ENCODE peak calls at places on chromosomes 1 and 21, in seven cellular contexts. R, X, W, C, K, A and Y are unnamed samples.

GRCh38 chr1:3896396-3897000 is 3.6 kb downstream of the C1orf174 start:
- DNase-seq in W (no peak), R (no peak), C (no peak), K (peak; percentile 2), X (no peak), A (no peak), Y (no peak)

GRCh38 chr1:226001852-226002666 is 2.9 kb upstream of the SDE2 start:
- DNase-seq in A (peak; percentile 53), X (peak; percentile 87), R (peak; percentile 32), W (peak; percentile 79), K (peak; percentile 64), C (no peak), Y (peak; percentile 78)

GRCh38 chr1:192147221-192147620 is 11.0 kb upstream of the RGS18 start:
- DNase-seq in X (no peak), A (no peak), W (no peak), C (peak; percentile 91), R (no peak), K (no peak), Y (no peak)

GRCh38 chr1:199472025-199472424 is 555.5 kb upstream of the NR5A2 start:
- DNase-seq in X (no peak), W (no peak), K (no peak), R (no peak), A (no peak), C (no peak), Y (no peak)

GRCh38 chr1:172670791-172671190 is 11.9 kb downstream of the FASLG start:
- DNase-seq in A (no peak), X (no peak), K (no peak), W (no peak), C (no peak), R (no peak), Y (no peak)

GRCh38 chr1:44553771-44554170 is 120.5 kb downstream of the TMEM53 start:
- DNase-seq in K (no peak), R (no peak), C (peak; percentile 10), W (no peak), A (no peak), X (no peak), Y (no peak)

GRCh38 chr1:45929257-45929687 is 125.9 kb downstream of the MAST2 start:
- DNase-seq in C (peak; percentile 96), R (no peak), K (no peak), A (no peak), X (no peak), W (no peak), Y (no peak)

GRCh38 chr1:201488817-201489581 is 17.9 kb downstream of the CSRP1 start:
- DNase-seq in R (no peak), X (no peak), W (peak; percentile 82), A (no peak), K (peak; percentile 80), C (peak; percentile 96), Y (peak; percentile 85)

GRCh38 chr1:167635233-167635648 is 5.2 kb downstream of the RCSD1 start:
- DNase-seq in R (no peak), W (no peak), K (peak; percentile 73), A (no peak), X (no peak), C (no peak), Y (no peak)

GRCh38 chr21:16002872-16003466 is 273.2 kb downstream of the USP25 start:
- DNase-seq in A (no peak), R (no peak), K (no peak), C (peak; percentile 51), W (no peak), X (no peak), Y (no peak)

GRCh38 chr1:18732686-18733085 is 102.0 kb downstream of the PAX7 start:
- DNase-seq in R (no peak), C (no peak), A (no peak), K (no peak), X (no peak), W (no peak), Y (no peak)

GRCh38 chr1:1150100-1150499 is 23.6 kb upstream of the TTLL10 start:
- DNase-seq in W (no peak), K (no peak), X (no peak), R (no peak), A (no peak), C (no peak), Y (no peak)

GRCh38 chr1:27574871-27575831 is 28.8 kb downstream of the AHDC1 start:
- DNase-seq in A (no peak), C (peak; percentile 85), R (no peak), X (peak; percentile 46), K (peak; percentile 92), W (peak; percentile 87), Y (peak; percentile 93)

GRCh38 chr1:212773011-212773410 is 18.6 kb downstream of the NSL1 start:
- DNase-seq in R (no peak), X (no peak), W (no peak), K (no peak), A (no peak), C (no peak), Y (no peak)

GRCh38 chr1:77281491-77282186 is at the start of gene AK5:
- DNase-seq in R (no peak), A (no peak), C (peak; percentile 48), W (no peak), X (no peak), K (peak; percentile 51), Y (no peak)

GRCh38 chr1:20361805-20362381 is 71.2 kb downstream of the VWA5B1 start:
- DNase-seq in K (peak; percentile 82), R (no peak), C (peak; percentile 37), X (peak; percentile 50), W (no peak), A (no peak), Y (no peak)

GRCh38 chr1:41791667-41792484 is 126.8 kb downstream of the HIVEP3 start:
- DNase-seq in C (no peak), K (no peak), A (no peak), W (no peak), X (no peak), R (no peak), Y (no peak)

GRCh38 chr1:155651861-155652661 is 36.5 kb downstream of the YY1AP1 start:
- DNase-seq in X (no peak), C (no peak), K (no peak), W (no peak), A (no peak), R (no peak), Y (no peak)

GRCh38 chr1:10900691-10901090 is 104.2 kb upstream of the CASZ1 start:
- DNase-seq in W (no peak), A (no peak), X (peak; percentile 76), K (peak; percentile 27), C (no peak), R (no peak), Y (no peak)

GRCh38 chr1:32786856-32787255 is 30.3 kb downstream of the YARS1 start:
- DNase-seq in X (no peak), C (no peak), R (no peak), W (no peak), A (no peak), K (no peak), Y (no peak)

GRCh38 chr1:75396258-75396657 is 214.7 kb downstream of the SLC44A5 start:
- DNase-seq in W (no peak), K (no peak), R (no peak), C (no peak), X (no peak), A (no peak), Y (no peak)

GRCh38 chr1:101820080-101820479 is 176.6 kb downstream of the OLFM3 start:
- DNase-seq in K (no peak), W (no peak), R (no peak), A (no peak), C (peak; percentile 15), X (no peak), Y (no peak)

GRCh38 chr1:14255711-14256110 is 342.8 kb upstream of the KAZN start:
- DNase-seq in R (no peak), C (no peak), A (no peak), K (no peak), W (no peak), X (no peak), Y (no peak)

GRCh38 chr1:25519624-25520023 is 23.8 kb upstream of the LDLRAP1 start:
- DNase-seq in K (no peak), W (no peak), X (no peak), A (no peak), C (peak; percentile 84), R (no peak), Y (no peak)

GRCh38 chr21:40315647-40316046 is 448.4 kb downstream of the PCP4 start:
- DNase-seq in W (no peak), K (no peak), A (no peak), R (no peak), X (no peak), C (no peak), Y (no peak)
- H3K4me3 ChIP-seq in W (no peak overlapping the region), K (no peak overlapping the region), A (no peak overlapping the region), R (no peak overlapping the region), X (no peak overlapping the region), C (no peak overlapping the region), Y (no peak overlapping the region)

GRCh38 chr1:228240411-228241240 is 32.8 kb downstream of the OBSCN start:
- DNase-seq in C (no peak), A (no peak), R (no peak), X (no peak), W (no peak), K (no peak), Y (no peak)

GRCh38 chr1:228243093-228243492 is 35.2 kb downstream of the OBSCN start:
- DNase-seq in X (no peak), A (no peak), R (no peak), W (no peak), C (no peak), K (no peak), Y (no peak)

GRCh38 chr1:228241259-228241658 is 33.4 kb downstream of the OBSCN start:
- DNase-seq in W (no peak), C (no peak), A (no peak), X (no peak), R (no peak), K (peak; percentile 87), Y (no peak)

GRCh38 chr1:228245111-228245510 is 37.3 kb downstream of the OBSCN start:
- DNase-seq in A (no peak), X (no peak), R (no peak), K (no peak), C (no peak), W (no peak), Y (no peak)

DNA sequence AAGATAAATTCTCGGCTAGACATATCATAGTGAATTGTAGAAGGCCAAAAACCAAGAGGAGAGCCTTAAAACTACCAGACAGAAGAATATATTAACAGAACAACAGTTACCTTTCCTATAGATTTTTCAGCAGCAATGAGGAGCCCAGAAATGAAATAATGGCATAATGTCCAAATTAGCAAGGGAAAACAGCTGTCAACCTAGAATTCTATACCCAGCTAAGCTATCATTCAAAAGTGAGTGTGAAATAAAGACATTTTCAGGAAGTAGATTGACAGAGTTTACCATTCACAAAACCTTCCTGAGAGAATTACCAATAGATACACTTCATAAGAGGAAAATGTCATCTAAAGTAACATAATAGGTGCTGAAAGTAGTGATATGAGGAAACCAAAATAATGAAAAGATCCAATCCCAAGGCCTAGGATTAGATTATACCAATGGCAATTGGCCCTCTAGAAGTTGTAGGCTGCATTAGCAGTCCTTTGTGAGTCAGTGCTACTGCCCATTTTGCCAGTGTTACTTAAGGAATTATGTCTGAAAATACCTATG is 34.5 kb downstream of the OBSCN start:
- DNase-seq in R (no peak), K (no peak), W (no peak), C (no peak), X (no peak), A (no peak), Y (no peak)
- H3K9me3 ChIP-seq in R (no peaks in the 10 kb centered on the region), K (no peaks in the 10 kb centered on the region), W (no peaks in the 10 kb centered on the region), C (peaks cover 46% of the 10 kb centered on the region), X (peaks cover 51% of the 10 kb centered on the region), A (peaks cover 28% of the 10 kb centered on the region), Y (peaks cover 47% of the 10 kb centered on the region)

GRCh38 chr1:107153033-107153432 is 12.2 kb downstream of the NTNG1 start:
- DNase-seq in A (no peak), K (no peak), X (no peak), R (no peak), C (no peak), W (no peak), Y (no peak)
- TF ChIP-seq CTCF in A (no peak), K (no peak), X (no peak), R (no peak), C (no peak), W (no peak), Y (no peak)

GRCh38 chr1:245173446-245174178 is 18.8 kb downstream of the KIF26B start:
- DNase-seq in K (no peak), X (no peak), W (no peak), A (no peak), C (no peak), R (no peak), Y (no peak)
- H3K4me3 ChIP-seq in K (no peak overlapping the region), X (no peak overlapping the region), W (no peak overlapping the region), A (no peak overlapping the region), C (no peak overlapping the region), R (no peak overlapping the region), Y (no peak overlapping the region)